ENCODE peak calls at places on chromosomes 7 and 10, in ten cellular contexts. One of them, this sample, is unnamed.

GRCh38 chr10:86536294-86536861 is 14.8 kb upstream of the WAPL start:
- DNase-seq in SW480: no peak
- DNase-seq in nephron progenitor cell: no peak
- DNase-seq in psoas muscle: no peak
- DNase-seq in iris pigment epithelial cell: no peak
- DNase-seq in A172: no peak
- DNase-seq in Peyer's patch: peak
- DNase-seq in CD8-positive, alpha-beta T cell: peak
- DNase-seq in left colon: peak
- DNase-seq in hippocampal formation: no peak
- DNase-seq in this sample: peak

GRCh38 chr10:132185601-132186487 is 904 bp upstream of the DPYSL4 start:
- DNase-seq in SW480: peak
- DNase-seq in nephron progenitor cell: peak
- DNase-seq in psoas muscle: peak
- DNase-seq in iris pigment epithelial cell: peak
- DNase-seq in A172: no peak
- DNase-seq in Peyer's patch: no peak
- DNase-seq in CD8-positive, alpha-beta T cell: peak
- DNase-seq in left colon: peak
- DNase-seq in hippocampal formation: no peak
- DNase-seq in this sample: peak

GRCh38 chr10:96991313-96991841 is 159.3 kb downstream of the LCOR start:
- DNase-seq in SW480: no peak
- DNase-seq in nephron progenitor cell: no peak
- DNase-seq in psoas muscle: no peak
- DNase-seq in iris pigment epithelial cell: peak
- DNase-seq in A172: peak
- DNase-seq in Peyer's patch: no peak
- DNase-seq in CD8-positive, alpha-beta T cell: no peak
- DNase-seq in left colon: no peak
- DNase-seq in hippocampal formation: no peak
- DNase-seq in this sample: no peak

GRCh38 chr7:46080595-46081159 is 159.6 kb upstream of the IGFBP3 start:
- DNase-seq in SW480: no peak
- DNase-seq in nephron progenitor cell: no peak
- DNase-seq in psoas muscle: no peak
- DNase-seq in iris pigment epithelial cell: peak
- DNase-seq in A172: no peak
- DNase-seq in Peyer's patch: no peak
- DNase-seq in CD8-positive, alpha-beta T cell: no peak
- DNase-seq in left colon: no peak
- DNase-seq in hippocampal formation: no peak
- DNase-seq in this sample: no peak

GRCh38 chr7:56009695-56010094 is 41.5 kb downstream of the PSPH start:
- DNase-seq in SW480: peak
- DNase-seq in nephron progenitor cell: no peak
- DNase-seq in psoas muscle: peak
- DNase-seq in iris pigment epithelial cell: no peak
- DNase-seq in A172: no peak
- DNase-seq in Peyer's patch: no peak
- DNase-seq in CD8-positive, alpha-beta T cell: no peak
- DNase-seq in left colon: peak
- DNase-seq in hippocampal formation: peak
- DNase-seq in this sample: peak

GRCh38 chr10:49385939-49386922 is 9.7 kb downstream of the DRGX start:
- DNase-seq in SW480: no peak
- DNase-seq in nephron progenitor cell: no peak
- DNase-seq in psoas muscle: no peak
- DNase-seq in iris pigment epithelial cell: no peak
- DNase-seq in A172: no peak
- DNase-seq in Peyer's patch: no peak
- DNase-seq in CD8-positive, alpha-beta T cell: no peak
- DNase-seq in left colon: no peak
- DNase-seq in hippocampal formation: no peak
- DNase-seq in this sample: no peak

GRCh38 chr7:80921130-80921529 is 2.3 kb upstream of the SEMA3C start:
- DNase-seq in SW480: no peak
- DNase-seq in nephron progenitor cell: no peak
- DNase-seq in psoas muscle: no peak
- DNase-seq in iris pigment epithelial cell: peak
- DNase-seq in A172: no peak
- DNase-seq in Peyer's patch: no peak
- DNase-seq in CD8-positive, alpha-beta T cell: no peak
- DNase-seq in left colon: no peak
- DNase-seq in hippocampal formation: no peak
- DNase-seq in this sample: no peak

GRCh38 chr7:73904219-73905136 is 43.5 kb downstream of the TMEM270 start:
- DNase-seq in SW480: no peak
- DNase-seq in nephron progenitor cell: no peak
- DNase-seq in psoas muscle: peak
- DNase-seq in iris pigment epithelial cell: no peak
- DNase-seq in A172: peak
- DNase-seq in Peyer's patch: peak
- DNase-seq in CD8-positive, alpha-beta T cell: no peak
- DNase-seq in left colon: no peak
- DNase-seq in hippocampal formation: no peak
- DNase-seq in this sample: no peak

GRCh38 chr10:116815641-116816415 is 33.5 kb upstream of the ENO4 start:
- DNase-seq in SW480: no peak
- DNase-seq in nephron progenitor cell: no peak
- DNase-seq in psoas muscle: no peak
- DNase-seq in iris pigment epithelial cell: peak
- DNase-seq in A172: peak
- DNase-seq in Peyer's patch: no peak
- DNase-seq in CD8-positive, alpha-beta T cell: no peak
- DNase-seq in left colon: no peak
- DNase-seq in hippocampal formation: no peak
- DNase-seq in this sample: no peak

GRCh38 chr7:2528481-2529095 is 9.0 kb downstream of the LFNG start:
- DNase-seq in SW480: no peak
- DNase-seq in nephron progenitor cell: no peak
- DNase-seq in psoas muscle: peak
- DNase-seq in iris pigment epithelial cell: no peak
- DNase-seq in A172: no peak
- DNase-seq in Peyer's patch: no peak
- DNase-seq in CD8-positive, alpha-beta T cell: peak
- DNase-seq in left colon: peak
- DNase-seq in hippocampal formation: no peak
- DNase-seq in this sample: peak

GRCh38 chr10:26432938-26433337 is 5.2 kb upstream of the APBB1IP start:
- DNase-seq in SW480: no peak
- DNase-seq in nephron progenitor cell: no peak
- DNase-seq in psoas muscle: no peak
- DNase-seq in iris pigment epithelial cell: no peak
- DNase-seq in A172: no peak
- DNase-seq in Peyer's patch: no peak
- DNase-seq in CD8-positive, alpha-beta T cell: no peak
- DNase-seq in left colon: no peak
- DNase-seq in hippocampal formation: no peak
- DNase-seq in this sample: no peak

GRCh38 chr7:134896073-134896472 is 90.2 kb upstream of the AGBL3 start:
- DNase-seq in SW480: no peak
- DNase-seq in nephron progenitor cell: no peak
- DNase-seq in psoas muscle: no peak
- DNase-seq in iris pigment epithelial cell: no peak
- DNase-seq in A172: no peak
- DNase-seq in Peyer's patch: no peak
- DNase-seq in CD8-positive, alpha-beta T cell: no peak
- DNase-seq in left colon: no peak
- DNase-seq in hippocampal formation: no peak
- DNase-seq in this sample: no peak

GRCh38 chr7:15399446-15399845 is 162.4 kb downstream of the AGMO start:
- DNase-seq in SW480: no peak
- DNase-seq in nephron progenitor cell: no peak
- DNase-seq in psoas muscle: no peak
- DNase-seq in iris pigment epithelial cell: no peak
- DNase-seq in A172: no peak
- DNase-seq in Peyer's patch: no peak
- DNase-seq in CD8-positive, alpha-beta T cell: no peak
- DNase-seq in left colon: no peak
- DNase-seq in hippocampal formation: no peak
- DNase-seq in this sample: no peak

GRCh38 chr7:30169585-30169978 is 34.8 kb downstream of the MTURN start:
- DNase-seq in SW480: no peak
- DNase-seq in nephron progenitor cell: no peak
- DNase-seq in psoas muscle: peak
- DNase-seq in iris pigment epithelial cell: no peak
- DNase-seq in A172: peak
- DNase-seq in Peyer's patch: no peak
- DNase-seq in CD8-positive, alpha-beta T cell: no peak
- DNase-seq in left colon: no peak
- DNase-seq in hippocampal formation: no peak
- DNase-seq in this sample: no peak

GRCh38 chr7:21819048-21819447 is 126.7 kb downstream of the CDCA7L start:
- DNase-seq in SW480: no peak
- DNase-seq in nephron progenitor cell: no peak
- DNase-seq in psoas muscle: no peak
- DNase-seq in iris pigment epithelial cell: no peak
- DNase-seq in A172: no peak
- DNase-seq in Peyer's patch: no peak
- DNase-seq in CD8-positive, alpha-beta T cell: no peak
- DNase-seq in left colon: no peak
- DNase-seq in hippocampal formation: no peak
- DNase-seq in this sample: no peak

GRCh38 chr7:6012355-6013104 is 3.5 kb downstream of the AIMP2 start:
- DNase-seq in SW480: no peak
- DNase-seq in nephron progenitor cell: no peak
- DNase-seq in psoas muscle: no peak
- DNase-seq in iris pigment epithelial cell: peak
- DNase-seq in A172: no peak
- DNase-seq in Peyer's patch: peak
- DNase-seq in CD8-positive, alpha-beta T cell: no peak
- DNase-seq in left colon: peak
- DNase-seq in hippocampal formation: no peak
- DNase-seq in this sample: no peak